ENCODE peak calls at places on chromosomes 3 and 15, in seven cellular contexts. G is H9, V is K562, T is heart right ventricle, H is body of pancreas, D is thoracic aorta, L is right atrium auricular region. S is an unnamed sample.
A peak's percentile ranks its signal among the peaks of the same experiment; 100 is the strongest.

GRCh38 chr3:187935623-187936156 is 190.4 kb upstream of the BCL6 start:
- DNase-seq in G (no peak), V (no peak), T (no peak), H (no peak), D (no peak), L (no peak), S (no peak)

GRCh38 chr3:27607370-27607769 is 114.8 kb downstream of the EOMES start:
- DNase-seq in L (no peak), G (no peak), D (no peak), V (no peak), H (no peak), T (no peak), S (no peak)

GRCh38 chr3:165103616-165104015 is 25.3 kb upstream of the SI start:
- DNase-seq in G (no peak), H (no peak), L (no peak), V (no peak), T (no peak), D (no peak), S (no peak)

GRCh38 chr3:195556390-195556789 is 13.3 kb upstream of the PPP1R2 start:
- DNase-seq in G (peak; percentile 60), T (no peak), H (no peak), V (peak; percentile 77), D (no peak), L (no peak), S (no peak)

GRCh38 chr15:63264685-63265302 is 12.6 kb upstream of the APH1B start:
- DNase-seq in D (no peak), L (no peak), V (no peak), H (no peak), G (no peak), T (no peak), S (no peak)

GRCh38 chr3:49028298-49028672 is 913 bp downstream of the IMPDH2 start:
- DNase-seq in T (no peak), V (peak; percentile 15), L (no peak), H (no peak), D (no peak), G (no peak), S (no peak)

GRCh38 chr15:44713006-44713966 is 2.0 kb downstream of the B2M start:
- DNase-seq in G (no peak), H (no peak), D (no peak), T (no peak), V (peak; percentile 64), L (no peak), S (no peak)

GRCh38 chr3:27428446-27428845 is 55.7 kb downstream of the SLC4A7 start:
- DNase-seq in G (no peak), V (no peak), T (no peak), L (no peak), D (no peak), H (no peak), S (no peak)

GRCh38 chr3:54988302-54989022 is 60.6 kb upstream of the LRTM1 start:
- DNase-seq in H (no peak), L (peak; percentile 65), T (no peak), D (no peak), G (no peak), V (no peak), S (peak; percentile 47)

GRCh38 chr15:32869814-32870213 is 152.0 kb downstream of the GREM1 start:
- DNase-seq in V (no peak), H (no peak), T (no peak), L (no peak), D (no peak), G (no peak), S (no peak)

GRCh38 chr3:76349715-76350480 is 564.5 kb upstream of the ZNF717 start:
- DNase-seq in V (no peak), L (no peak), T (no peak), G (no peak), D (no peak), H (no peak), S (no peak)

GRCh38 chr15:33737687-33738606 is 230.3 kb upstream of the CHRM5 start:
- DNase-seq in L (no peak), H (peak; percentile 30), V (peak; percentile 48), T (no peak), G (peak; percentile 74), D (no peak), S (peak; percentile 25)

GRCh38 chr3:27675287-27675686 is 46.8 kb downstream of the EOMES start:
- DNase-seq in D (no peak), H (no peak), G (no peak), V (no peak), L (no peak), T (no peak), S (no peak)

GRCh38 chr15:78507831-78508160 is 419 bp downstream of the HYKK start:
- DNase-seq in G (no peak), H (no peak), T (no peak), D (no peak), V (no peak), L (no peak), S (no peak)

GRCh38 chr15:78061963-78062427 is 15.5 kb downstream of the TBC1D2B start:
- DNase-seq in V (peak; percentile 44), H (no peak), L (no peak), T (no peak), G (no peak), D (no peak), S (no peak)

GRCh38 chr3:100603449-100603848 is 6.0 kb upstream of the ADGRG7 start:
- DNase-seq in L (no peak), H (no peak), V (peak; percentile 41), G (peak; percentile 39), T (no peak), D (no peak), S (no peak)
- TF ChIP-seq CTCF in L (peak; percentile 37), H (peak; percentile 34), V (peak; percentile 36), G (peak; percentile 64), T (peak; percentile 22), D (peak; percentile 30), S (no peak)

GRCh38 chr3:39149498-39150169 is 3.8 kb downstream of the CSRNP1 start:
- DNase-seq in D (no peak), L (no peak), H (no peak), V (peak; percentile 44), G (no peak), T (no peak), S (no peak)

GRCh38 chr3:39147374-39147709 is 6.0 kb downstream of the CSRNP1 start:
- DNase-seq in L (no peak), H (no peak), D (no peak), G (no peak), V (no peak), T (no peak), S (no peak)

GRCh38 chr3:39149059-39149455 is 4.3 kb downstream of the CSRNP1 start:
- DNase-seq in L (no peak), D (no peak), G (no peak), V (no peak), T (no peak), H (no peak), S (no peak)

GRCh38 chr3:39147711-39148115 is 5.7 kb downstream of the CSRNP1 start:
- DNase-seq in L (peak; percentile 70), G (no peak), V (peak; percentile 55), T (no peak), H (no peak), D (no peak), S (peak; percentile 23)

DNA sequence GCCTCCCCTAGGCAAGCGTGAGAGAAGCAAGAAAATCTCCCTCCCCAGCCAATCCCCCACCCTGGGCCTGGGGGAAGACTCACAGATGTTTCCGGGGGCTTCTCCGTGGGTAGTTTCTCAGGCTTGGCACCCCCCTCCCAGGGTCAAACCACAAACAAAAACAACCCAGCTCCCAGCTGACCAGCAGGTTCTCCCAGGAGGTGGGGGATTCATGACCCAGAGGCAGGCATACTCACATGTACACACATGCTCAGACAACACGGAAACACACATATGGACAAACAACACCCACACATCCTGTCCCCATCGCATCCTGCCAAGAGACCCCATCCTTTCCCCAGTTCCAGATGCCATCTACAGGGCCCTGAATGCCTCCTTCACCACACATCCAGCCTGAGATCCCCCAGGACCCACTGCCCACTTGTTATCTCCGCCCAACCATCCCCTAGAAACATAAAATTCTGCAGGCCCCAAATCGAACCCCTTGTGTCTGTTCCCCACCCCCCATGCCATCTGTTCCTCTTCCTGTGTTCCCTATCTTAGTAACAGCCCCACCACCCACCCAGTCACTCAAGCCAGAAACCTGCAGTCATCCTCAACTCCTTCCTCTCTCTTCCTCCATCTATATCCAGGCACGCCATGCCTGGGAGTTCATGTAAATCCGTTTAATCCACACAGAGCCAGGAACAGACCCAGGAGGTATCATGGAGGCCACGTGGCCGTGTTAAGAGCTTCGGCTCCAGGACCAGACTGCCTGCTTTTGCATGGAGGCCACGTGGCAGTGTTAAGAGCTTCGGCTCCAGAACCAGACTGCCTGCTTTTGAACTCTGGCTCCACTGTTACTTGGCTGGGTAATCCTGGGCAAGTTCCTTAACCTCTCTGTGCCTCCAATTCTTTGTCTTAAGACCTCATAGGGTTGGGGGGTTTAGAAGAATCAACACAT is 5.0 kb downstream of the CSRNP1 start:
- DNase-seq in T (no peak), G (no peak), V (peak; percentile 58), H (no peak), D (no peak), L (peak; percentile 57), S (no peak)
- H3K27ac ChIP-seq in T (no peak overlapping the region), G (no peak overlapping the region), V (peak overlapping the region; percentile 35), H (peak overlapping the region; percentile 33), D (peak overlapping the region; percentile 100), L (peak overlapping the region; percentile 82), S (peak overlapping the region; percentile 10)

GRCh38 chr15:79641841-79642240 is 209.7 kb downstream of the MINAR1 start:
- DNase-seq in T (no peak), L (no peak), H (no peak), G (no peak), V (no peak), D (no peak), S (no peak)

GRCh38 chr15:79640206-79640605 is 208.1 kb downstream of the MINAR1 start:
- DNase-seq in G (no peak), L (no peak), V (no peak), D (no peak), T (no peak), H (no peak), S (peak; percentile 26)

GRCh38 chr15:79643393-79643792 is 211.3 kb downstream of the MINAR1 start:
- DNase-seq in V (no peak), H (no peak), D (no peak), T (no peak), L (no peak), G (no peak), S (no peak)

GRCh38 chr15:79644091-79644490 is 212.0 kb downstream of the MINAR1 start:
- DNase-seq in T (no peak), V (no peak), G (no peak), L (no peak), D (no peak), H (no peak), S (no peak)
- TF ChIP-seq CTCF in T (no peak), V (no peak), G (no peak), L (no peak), D (no peak), H (no peak), S (no peak)

DNA sequence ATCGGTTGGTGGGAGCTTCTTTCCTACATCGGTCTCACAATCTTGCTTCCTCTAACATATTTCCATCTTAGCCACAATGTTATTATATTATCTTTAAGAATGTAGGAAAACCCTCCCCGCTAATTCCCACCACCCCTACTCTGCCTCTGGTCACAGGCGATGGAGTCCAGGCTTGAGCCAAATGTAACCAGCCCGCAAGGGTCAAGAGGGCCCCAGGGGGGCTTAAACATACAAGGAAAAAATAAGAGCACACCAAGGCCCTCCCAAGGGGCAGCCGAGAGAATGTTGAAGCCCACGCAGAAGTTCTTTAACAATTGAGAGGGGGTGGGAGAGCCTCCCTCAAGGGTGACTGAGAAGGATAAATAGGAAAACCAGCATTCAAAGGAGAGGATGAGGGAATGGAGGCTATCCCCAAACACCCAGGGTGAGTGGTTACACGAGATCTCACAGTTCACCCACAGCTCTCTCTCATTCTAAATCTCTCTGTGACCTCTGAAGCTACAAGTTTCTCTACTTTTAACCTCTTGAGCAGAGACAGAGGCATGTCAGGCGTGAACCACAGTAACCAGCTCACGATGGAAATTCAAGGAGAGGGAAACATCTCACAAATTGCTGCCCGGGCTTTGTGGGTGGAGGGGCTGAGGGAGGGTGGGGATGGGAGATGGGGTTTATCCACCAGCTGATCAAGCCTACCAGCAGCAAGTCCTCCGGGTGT is 31.4 kb upstream of the UACA start:
- DNase-seq in H (no peak), V (no peak), D (no peak), L (no peak), T (no peak), G (no peak), S (no peak)
- H3K27ac ChIP-seq in H (no peak overlapping the region), V (no peak overlapping the region), D (peak overlapping the region; percentile 52), L (peak overlapping the region; percentile 72), T (peak overlapping the region; percentile 54), G (no peak overlapping the region), S (no peak overlapping the region)